ENCODE peak calls at places on chromosomes 13 and 19, in four cellular contexts. One of them, this sample, is unnamed.

GRCh38 chr13:105518086-105518485 is 1017.4 kb downstream of the EFNB2 start:
- DNase-seq in neural progenitor cell: no peak
- DNase-seq in CD8-positive, alpha-beta T cell: no peak
- DNase-seq in HFF-Myc: no peak
- DNase-seq in this sample: no peak

GRCh38 chr19:6220385-6221191 is 59.2 kb downstream of the MLLT1 start:
- DNase-seq in neural progenitor cell: no peak
- DNase-seq in CD8-positive, alpha-beta T cell: no peak
- DNase-seq in HFF-Myc: no peak
- DNase-seq in this sample: no peak

GRCh38 chr13:93279982-93280381 is 53.4 kb downstream of the GPC6 start:
- DNase-seq in CD8-positive, alpha-beta T cell: no peak
- DNase-seq in neural progenitor cell: no peak
- DNase-seq in HFF-Myc: no peak
- DNase-seq in this sample: no peak

GRCh38 chr13:85631801-85632200 is 167.4 kb downstream of the SLITRK6 start:
- DNase-seq in HFF-Myc: peak
- DNase-seq in CD8-positive, alpha-beta T cell: no peak
- DNase-seq in neural progenitor cell: no peak
- DNase-seq in this sample: no peak

GRCh38 chr13:50401721-50402510 is 386.7 kb downstream of the KCNRG start:
- DNase-seq in neural progenitor cell: no peak
- DNase-seq in HFF-Myc: no peak
- DNase-seq in CD8-positive, alpha-beta T cell: no peak
- DNase-seq in this sample: no peak

GRCh38 chr19:5964816-5965565 is 12.9 kb downstream of the RANBP3 start:
- DNase-seq in CD8-positive, alpha-beta T cell: no peak
- DNase-seq in HFF-Myc: no peak
- DNase-seq in neural progenitor cell: no peak
- DNase-seq in this sample: no peak

GRCh38 chr19:50187937-50188336 is 15.5 kb upstream of the MYH14 start:
- DNase-seq in HFF-Myc: no peak
- DNase-seq in CD8-positive, alpha-beta T cell: no peak
- DNase-seq in neural progenitor cell: no peak
- DNase-seq in this sample: no peak

GRCh38 chr13:28557725-28558124 is 62.8 kb upstream of the FLT1 start:
- DNase-seq in CD8-positive, alpha-beta T cell: no peak
- DNase-seq in HFF-Myc: no peak
- DNase-seq in neural progenitor cell: no peak
- DNase-seq in this sample: no peak

GRCh38 chr13:103694033-103694432 is 627.8 kb upstream of the SLC10A2 start:
- DNase-seq in neural progenitor cell: no peak
- DNase-seq in HFF-Myc: no peak
- DNase-seq in CD8-positive, alpha-beta T cell: no peak
- DNase-seq in this sample: no peak

GRCh38 chr13:23579886-23580706 is 9.9 kb downstream of the TNFRSF19 start:
- DNase-seq in CD8-positive, alpha-beta T cell: no peak
- DNase-seq in neural progenitor cell: peak
- DNase-seq in HFF-Myc: no peak
- DNase-seq in this sample: no peak

GRCh38 chr13:23579072-23579885 is 9.1 kb downstream of the TNFRSF19 start:
- DNase-seq in CD8-positive, alpha-beta T cell: peak
- DNase-seq in HFF-Myc: peak
- DNase-seq in neural progenitor cell: peak
- DNase-seq in this sample: peak

GRCh38 chr13:23575632-23576031 is 5.4 kb downstream of the TNFRSF19 start:
- DNase-seq in HFF-Myc: no peak
- DNase-seq in neural progenitor cell: no peak
- DNase-seq in CD8-positive, alpha-beta T cell: no peak
- DNase-seq in this sample: no peak

GRCh38 chr13:23574421-23574820 is 4.2 kb downstream of the TNFRSF19 start:
- DNase-seq in neural progenitor cell: no peak
- DNase-seq in CD8-positive, alpha-beta T cell: no peak
- DNase-seq in HFF-Myc: no peak
- DNase-seq in this sample: no peak

DNA sequence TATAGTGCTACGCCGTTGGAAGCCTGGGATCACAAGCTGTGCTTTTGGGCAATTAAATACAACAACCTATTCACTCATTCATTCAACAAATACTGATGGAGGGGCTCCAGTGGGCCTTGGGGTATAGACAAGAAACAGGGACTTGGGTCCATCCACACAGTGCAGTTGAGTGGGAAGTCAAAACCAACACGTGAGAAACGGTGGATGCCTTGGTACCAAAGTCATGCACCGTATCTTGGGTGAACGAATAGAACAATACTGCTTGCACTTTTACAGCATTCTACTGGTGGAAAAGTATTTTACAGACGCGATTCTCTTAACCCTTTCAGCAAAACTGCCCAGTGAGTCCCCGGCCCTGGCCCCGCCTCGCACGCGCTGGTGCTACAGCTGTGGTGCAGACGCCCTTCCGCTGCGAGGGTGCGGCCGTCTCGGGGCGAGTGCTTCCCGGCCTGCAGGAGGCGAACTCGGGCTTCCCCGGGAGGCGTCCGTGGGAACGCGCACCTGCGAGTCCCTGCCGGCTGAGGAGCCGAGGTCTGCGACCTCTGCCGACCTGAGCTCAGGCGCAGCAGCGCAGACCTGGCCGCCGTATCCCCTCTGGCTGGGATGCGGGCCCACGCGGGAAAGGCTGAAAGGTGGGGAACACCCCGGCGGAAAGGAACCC is 8.3 kb downstream of the TNFRSF19 start:
- DNase-seq in CD8-positive, alpha-beta T cell: peak
- DNase-seq in neural progenitor cell: peak
- DNase-seq in HFF-Myc: peak
- DNase-seq in this sample: peak
- TF ChIP-seq CTCF in CD8-positive, alpha-beta T cell: peak
- TF ChIP-seq CTCF in neural progenitor cell: peak
- TF ChIP-seq CTCF in HFF-Myc: peak
- TF ChIP-seq CTCF in this sample: peak

GRCh38 chr19:46373573-46374359 is 26.9 kb downstream of the PPP5C start:
- DNase-seq in CD8-positive, alpha-beta T cell: no peak
- DNase-seq in neural progenitor cell: peak
- DNase-seq in HFF-Myc: no peak
- DNase-seq in this sample: no peak
- TF ChIP-seq CTCF in CD8-positive, alpha-beta T cell: no peak
- TF ChIP-seq CTCF in neural progenitor cell: no peak
- TF ChIP-seq CTCF in HFF-Myc: no peak
- TF ChIP-seq CTCF in this sample: no peak

DNA sequence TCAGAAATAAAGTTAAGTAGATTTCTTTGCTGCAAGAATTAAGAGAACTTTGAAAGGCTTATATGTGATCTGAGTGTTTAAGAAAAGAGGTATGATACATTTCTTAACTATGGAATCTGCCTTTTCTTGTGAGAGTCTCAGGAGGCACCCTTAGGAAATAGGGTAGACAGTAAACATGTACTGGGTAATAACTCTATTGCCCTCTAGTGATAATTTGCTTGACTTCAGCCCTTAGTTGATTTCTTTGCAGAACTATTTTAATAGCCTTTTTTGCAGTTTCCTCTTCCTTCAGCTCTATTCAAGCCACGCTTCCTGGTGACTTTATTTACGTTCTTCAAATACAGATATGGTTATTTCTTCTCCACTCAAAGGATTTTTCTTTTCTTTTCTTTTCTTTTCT is 37.0 kb upstream of the CCNA1 start:
- DNase-seq in CD8-positive, alpha-beta T cell: no peak
- DNase-seq in HFF-Myc: peak
- DNase-seq in neural progenitor cell: no peak
- DNase-seq in this sample: no peak
- TF ChIP-seq CTCF in CD8-positive, alpha-beta T cell: no peak
- TF ChIP-seq CTCF in HFF-Myc: peak
- TF ChIP-seq CTCF in neural progenitor cell: peak
- TF ChIP-seq CTCF in this sample: no peak

GRCh38 chr13:44694842-44695241 is 118.7 kb upstream of the TSC22D1 start:
- DNase-seq in HFF-Myc: no peak
- DNase-seq in neural progenitor cell: no peak
- DNase-seq in CD8-positive, alpha-beta T cell: no peak
- DNase-seq in this sample: no peak
- TF ChIP-seq CTCF in HFF-Myc: no peak
- TF ChIP-seq CTCF in neural progenitor cell: no peak
- TF ChIP-seq CTCF in CD8-positive, alpha-beta T cell: no peak
- TF ChIP-seq CTCF in this sample: no peak

GRCh38 chr13:80199585-80200292 is 141.2 kb downstream of the SPRY2 start:
- DNase-seq in neural progenitor cell: no peak
- DNase-seq in CD8-positive, alpha-beta T cell: no peak
- DNase-seq in HFF-Myc: no peak
- DNase-seq in this sample: no peak

GRCh38 chr13:80195649-80196048 is 145.3 kb downstream of the SPRY2 start:
- DNase-seq in neural progenitor cell: no peak
- DNase-seq in CD8-positive, alpha-beta T cell: no peak
- DNase-seq in HFF-Myc: no peak
- DNase-seq in this sample: no peak

GRCh38 chr13:80201686-80202085 is 139.2 kb downstream of the SPRY2 start:
- DNase-seq in CD8-positive, alpha-beta T cell: no peak
- DNase-seq in HFF-Myc: no peak
- DNase-seq in neural progenitor cell: no peak
- DNase-seq in this sample: no peak

GRCh38 chr13:80199067-80199466 is 141.9 kb downstream of the SPRY2 start:
- DNase-seq in CD8-positive, alpha-beta T cell: no peak
- DNase-seq in HFF-Myc: no peak
- DNase-seq in neural progenitor cell: no peak
- DNase-seq in this sample: no peak

DNA sequence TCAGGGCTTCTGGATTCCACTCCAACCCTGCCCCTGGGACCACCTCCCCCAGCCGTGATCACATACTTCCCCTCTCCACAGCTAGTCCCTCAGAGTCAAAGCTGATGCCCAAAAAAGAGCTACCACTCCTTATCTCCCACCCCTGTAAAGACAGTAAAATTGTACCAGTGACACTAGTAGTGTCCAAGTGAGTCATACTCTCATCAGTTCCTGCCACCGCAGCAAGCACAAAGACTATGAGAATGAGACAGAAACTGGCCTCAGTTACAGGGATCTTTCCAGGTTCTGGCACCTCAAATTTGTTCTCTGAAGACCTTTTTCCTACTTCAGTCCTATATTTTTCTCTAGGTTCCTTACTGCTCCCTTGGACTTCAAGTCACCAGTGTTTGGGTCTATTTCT is 144.2 kb downstream of the SPRY2 start:
- DNase-seq in CD8-positive, alpha-beta T cell: no peak
- DNase-seq in HFF-Myc: no peak
- DNase-seq in neural progenitor cell: no peak
- DNase-seq in this sample: no peak
- TF ChIP-seq CTCF in CD8-positive, alpha-beta T cell: no peak
- TF ChIP-seq CTCF in HFF-Myc: no peak
- TF ChIP-seq CTCF in neural progenitor cell: no peak
- TF ChIP-seq CTCF in this sample: no peak

GRCh38 chr19:38543286-38543806 is 74.4 kb downstream of the MAP4K1 start:
- DNase-seq in neural progenitor cell: no peak
- DNase-seq in CD8-positive, alpha-beta T cell: no peak
- DNase-seq in HFF-Myc: no peak
- DNase-seq in this sample: no peak

GRCh38 chr19:38544569-38545315 is 73.0 kb downstream of the MAP4K1 start:
- DNase-seq in HFF-Myc: no peak
- DNase-seq in neural progenitor cell: peak
- DNase-seq in CD8-positive, alpha-beta T cell: no peak
- DNase-seq in this sample: no peak

GRCh38 chr19:38542040-38542439 is 75.7 kb downstream of the MAP4K1 start:
- DNase-seq in HFF-Myc: no peak
- DNase-seq in neural progenitor cell: no peak
- DNase-seq in CD8-positive, alpha-beta T cell: no peak
- DNase-seq in this sample: no peak

GRCh38 chr19:38545596-38545995 is 72.2 kb downstream of the MAP4K1 start:
- DNase-seq in HFF-Myc: no peak
- DNase-seq in neural progenitor cell: no peak
- DNase-seq in CD8-positive, alpha-beta T cell: no peak
- DNase-seq in this sample: no peak

GRCh38 chr19:38543807-38544568 is 73.8 kb downstream of the MAP4K1 start:
- DNase-seq in HFF-Myc: peak
- DNase-seq in neural progenitor cell: no peak
- DNase-seq in CD8-positive, alpha-beta T cell: no peak
- DNase-seq in this sample: no peak
- TF ChIP-seq CTCF in HFF-Myc: no peak
- TF ChIP-seq CTCF in neural progenitor cell: no peak
- TF ChIP-seq CTCF in CD8-positive, alpha-beta T cell: no peak
- TF ChIP-seq CTCF in this sample: no peak

DNA sequence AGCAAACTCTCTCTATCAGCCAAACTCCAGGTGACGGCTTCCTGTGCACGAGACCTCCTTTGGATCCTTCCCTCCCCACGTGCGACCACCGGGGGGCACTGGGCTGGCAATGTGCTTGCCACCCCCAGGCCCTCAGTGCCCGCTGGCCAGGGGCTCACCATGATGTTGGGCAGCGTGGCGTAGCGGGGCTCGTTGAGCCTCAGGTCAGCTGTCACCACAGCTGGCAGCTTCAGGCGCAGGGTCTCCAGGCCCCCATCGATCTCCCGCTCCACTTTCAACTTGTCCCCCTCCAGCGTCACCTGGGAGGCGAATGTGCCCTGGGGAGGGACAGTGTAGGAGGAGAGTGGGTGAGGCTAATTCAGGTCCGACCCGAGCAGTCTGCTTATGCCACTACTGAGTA is 4.8 kb upstream of the VSIG10L start:
- DNase-seq in neural progenitor cell: no peak
- DNase-seq in HFF-Myc: no peak
- DNase-seq in CD8-positive, alpha-beta T cell: no peak
- DNase-seq in this sample: no peak
- TF ChIP-seq CTCF in neural progenitor cell: peak
- TF ChIP-seq CTCF in HFF-Myc: no peak
- TF ChIP-seq CTCF in CD8-positive, alpha-beta T cell: no peak
- TF ChIP-seq CTCF in this sample: no peak

GRCh38 chr13:74338341-74338740 is 204.1 kb upstream of the KLF12 start:
- DNase-seq in CD8-positive, alpha-beta T cell: no peak
- DNase-seq in neural progenitor cell: no peak
- DNase-seq in HFF-Myc: no peak
- DNase-seq in this sample: no peak
- TF ChIP-seq CTCF in CD8-positive, alpha-beta T cell: no peak
- TF ChIP-seq CTCF in neural progenitor cell: no peak
- TF ChIP-seq CTCF in HFF-Myc: no peak
- TF ChIP-seq CTCF in this sample: no peak

This sample was measured in natural killer cell.